ENCODE peak calls at places on chromosomes 1 and 21, in six cellular contexts. F, S, N, H, B and T are unnamed samples.

GRCh38 chr1:160665330-160666078 is 18.7 kb upstream of the SLAMF1 start:
- DNase-seq in N (no peak), H (no peak), B (no peak), F (no peak), S (peak; percentile 80), T (peak; percentile 79)

GRCh38 chr1:84704872-84705426 is 14.7 kb upstream of the SSX2IP start:
- DNase-seq in N (no peak), B (no peak), H (no peak), F (no peak), S (no peak), T (no peak)

GRCh38 chr1:52152976-52153375 is 11.1 kb downstream of the ZFYVE9 start:
- DNase-seq in B (no peak), S (no peak), N (no peak), F (no peak), H (no peak), T (no peak)

GRCh38 chr1:149848340-149848771 is 51.0 kb upstream of the BOLA1 start:
- DNase-seq in S (no peak), N (no peak), F (peak; percentile 1), B (peak; percentile 39), H (no peak), T (no peak)

GRCh38 chr1:38044224-38045215 is 2.1 kb downstream of the POU3F1 start:
- DNase-seq in H (no peak), B (no peak), F (peak; percentile 22), N (no peak), S (no peak), T (no peak)

GRCh38 chr1:214303538-214303937 is 22.6 kb downstream of the SMYD2 start:
- DNase-seq in F (peak; percentile 26), H (peak; percentile 72), N (no peak), S (no peak), B (no peak), T (no peak)

GRCh38 chr1:234782821-234783220 is 172.8 kb upstream of the IRF2BP2 start:
- DNase-seq in F (no peak), H (no peak), B (peak; percentile 3), S (no peak), N (no peak), T (no peak)

GRCh38 chr1:224632381-224632871 is 16.3 kb downstream of the CNIH3 start:
- DNase-seq in S (no peak), H (no peak), N (peak; percentile 91), F (peak; percentile 80), B (peak; percentile 71), T (no peak)

GRCh38 chr1:211589782-211590721 is 11.1 kb upstream of the SLC30A1 start:
- DNase-seq in F (peak; percentile 66), N (peak; percentile 57), H (no peak), S (peak; percentile 93), B (no peak), T (peak; percentile 91)

GRCh38 chr1:88228153-88228552 is 455.9 kb upstream of the PKN2 start:
- DNase-seq in S (no peak), F (no peak), H (no peak), B (peak; percentile 21), N (no peak), T (no peak)

GRCh38 chr1:205258313-205259176 is 30.8 kb downstream of the TMCC2 start:
- DNase-seq in B (peak; percentile 34), H (peak; percentile 85), S (no peak), F (peak; percentile 26), N (peak; percentile 79), T (no peak)

GRCh38 chr1:213982814-213983588 is 4.8 kb upstream of the PROX1 start:
- DNase-seq in F (no peak), B (no peak), N (no peak), S (no peak), H (no peak), T (no peak)

GRCh38 chr1:208409171-208409570 is 165.0 kb upstream of the PLXNA2 start:
- DNase-seq in N (no peak), F (no peak), H (no peak), S (no peak), B (no peak), T (no peak)

GRCh38 chr1:197915797-197916686 is 1.1 kb upstream of the LHX9 start:
- DNase-seq in S (peak; percentile 57), N (peak; percentile 45), F (peak; percentile 51), H (no peak), B (peak; percentile 79), T (no peak)

GRCh38 chr1:28193701-28194161 is 17.2 kb upstream of the PTAFR start:
- DNase-seq in N (no peak), F (no peak), H (no peak), B (peak; percentile 77), S (no peak), T (no peak)

GRCh38 chr1:26083246-26083645 is 15.8 kb upstream of the TRIM63 start:
- DNase-seq in B (peak; percentile 52), S (no peak), N (peak; percentile 56), F (no peak), H (no peak), T (no peak)

GRCh38 chr1:155085504-155086181 is 7.0 kb downstream of the EFNA3 start:
- DNase-seq in B (peak; percentile 85), F (no peak), H (peak; percentile 59), S (peak; percentile 81), N (peak; percentile 22), T (peak; percentile 80)

GRCh38 chr1:201436461-201436860 is 14.9 kb upstream of the TNNI1 start:
- DNase-seq in H (no peak), S (no peak), F (no peak), B (peak; percentile 81), N (no peak), T (no peak)

GRCh38 chr1:150233359-150234308 is 2.3 kb downstream of the ANP32E start:
- DNase-seq in N (no peak), H (no peak), S (no peak), F (peak; percentile 31), B (peak; percentile 48), T (no peak)

GRCh38 chr1:927741-928140 is 4.0 kb downstream of the SAMD11 start:
- DNase-seq in B (no peak), H (no peak), S (no peak), F (no peak), N (no peak), T (no peak)

GRCh38 chr1:928825-929661 is 5.3 kb downstream of the SAMD11 start:
- DNase-seq in S (no peak), H (no peak), F (no peak), N (no peak), B (no peak), T (no peak)

GRCh38 chr1:924619-925323 is 1.0 kb downstream of the SAMD11 start:
- DNase-seq in B (peak; percentile 47), F (peak; percentile 20), N (no peak), S (no peak), H (no peak), T (no peak)

GRCh38 chr1:925532-926421 is 2.1 kb downstream of the SAMD11 start:
- DNase-seq in B (no peak), F (peak; percentile 16), S (peak; percentile 75), N (no peak), H (no peak), T (no peak)

GRCh38 chr1:927234-927633 is 3.5 kb downstream of the SAMD11 start:
- DNase-seq in B (no peak), H (no peak), N (no peak), S (no peak), F (no peak), T (no peak)
- H3K27me3 ChIP-seq in B (peaks cover 47% of the 10 kb centered on the region), H (peaks cover 24% of the 10 kb centered on the region), N (peaks cover 51% of the 10 kb centered on the region), S (no peaks in the 10 kb centered on the region), F (peaks cover 17% of the 10 kb centered on the region), T (peaks cover 98% of the 10 kb centered on the region)

GRCh38 chr21:39661740-39662139 is 49.0 kb downstream of the B3GALT5 start:
- DNase-seq in B (no peak), F (no peak), S (no peak), H (no peak), N (no peak), T (no peak)

GRCh38 chr21:39660191-39660590 is 47.5 kb downstream of the B3GALT5 start:
- DNase-seq in B (peak; percentile 25), N (peak; percentile 49), F (peak; percentile 75), H (no peak), S (no peak), T (no peak)

GRCh38 chr21:39661121-39661520 is 48.4 kb downstream of the B3GALT5 start:
- DNase-seq in N (no peak), H (no peak), S (no peak), B (no peak), F (no peak), T (no peak)

GRCh38 chr21:39659070-39659815 is 46.5 kb downstream of the B3GALT5 start:
- DNase-seq in H (no peak), S (no peak), F (no peak), N (no peak), B (no peak), T (no peak)

GRCh38 chr21:39660596-39660995 is 47.9 kb downstream of the B3GALT5 start:
- DNase-seq in S (peak; percentile 59), F (peak; percentile 76), N (peak; percentile 72), B (peak; percentile 61), H (no peak), T (no peak)
- H3K4me3 ChIP-seq in S (no peak overlapping the region), F (no peak overlapping the region), N (no peak overlapping the region), B (no peak overlapping the region), H (no peak overlapping the region), T (no peak overlapping the region)

GRCh38 chr1:923131-923990 is at the start of gene SAMD11:
- DNase-seq in B (peak; percentile 81), H (peak; percentile 77), N (peak; percentile 74), S (peak; percentile 90), F (peak; percentile 78), T (peak; percentile 76)
- H3K27me3 ChIP-seq in B (peaks cover 81% of the 10 kb centered on the region), H (peaks cover 29% of the 10 kb centered on the region), N (peaks cover 51% of the 10 kb centered on the region), S (no peaks in the 10 kb centered on the region), F (peaks cover 31% of the 10 kb centered on the region), T (peaks cover 99% of the 10 kb centered on the region)

GRCh38 chr21:33451634-33452071 is 28.1 kb downstream of the TMEM50B start:
- DNase-seq in H (no peak), S (no peak), F (peak; percentile 12), N (no peak), B (peak; percentile 93), T (no peak)
- H3K4me3 ChIP-seq in H (no peak overlapping the region), S (no peak overlapping the region), F (no peak overlapping the region), N (no peak overlapping the region), B (peak overlapping the region; percentile 10), T (no peak overlapping the region)

GRCh38 chr1:62321438-62321837 is 2.2 kb upstream of the KANK4 start:
- DNase-seq in H (no peak), F (peak; percentile 35), B (peak; percentile 93), S (peak; percentile 52), N (peak; percentile 76), T (no peak)
- H3K27me3 ChIP-seq in H (peaks cover 21% of the 10 kb centered on the region), F (peaks cover 7% of the 10 kb centered on the region), B (peaks cover 13% of the 10 kb centered on the region), S (no peaks in the 10 kb centered on the region), N (peaks cover 31% of the 10 kb centered on the region), T (peaks cover 41% of the 10 kb centered on the region)

GRCh38 chr1:64471724-64472276 is 1.9 kb downstream of the CACHD1 start:
- DNase-seq in B (no peak), S (no peak), H (no peak), N (no peak), F (peak; percentile 24), T (no peak)
- H3K4me3 ChIP-seq in B (peak overlapping the region; percentile 89), S (peak overlapping the region; percentile 87), H (peak overlapping the region; percentile 74), N (peak overlapping the region; percentile 64), F (peak overlapping the region; percentile 75), T (peak overlapping the region; percentile 60)

DNA sequence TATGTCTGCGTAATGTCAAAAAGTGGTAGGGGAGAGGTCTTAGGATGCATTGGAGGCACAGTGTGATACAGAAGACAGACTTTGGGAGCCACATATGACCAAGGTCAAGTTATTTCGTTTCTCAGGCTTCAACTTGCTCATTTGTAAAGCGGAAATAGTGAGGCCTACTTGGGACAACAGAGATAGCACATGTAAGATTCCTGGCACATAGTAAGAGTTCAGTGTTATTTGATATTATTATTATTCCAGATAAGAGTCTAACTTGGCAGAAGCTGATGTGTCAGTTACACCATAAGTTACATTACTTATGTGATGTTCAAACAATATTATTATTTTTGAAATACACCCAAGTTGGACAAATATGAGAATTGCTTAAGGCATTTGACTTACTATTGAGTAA is 10.2 kb upstream of the CYP4X1 start:
- DNase-seq in H (no peak), N (no peak), F (no peak), S (no peak), B (no peak), T (no peak)
- H3K27me3 ChIP-seq in H (no peaks in the 10 kb centered on the region), N (no peaks in the 10 kb centered on the region), F (no peaks in the 10 kb centered on the region), S (no peaks in the 10 kb centered on the region), B (peaks cover 3% of the 10 kb centered on the region), T (no peaks in the 10 kb centered on the region)